ENCODE peak calls at places on chromosomes 7 and 10, in seven cellular contexts. V is lung, K is fibroblast of pulmonary artery, T is adrenal gland, F is ovary, A is pancreas, W is left ventricle myocardium inferior. O is an unnamed sample.

GRCh38 chr10:13099144-13099665 is 758 bp upstream of the OPTN start:
- DNase-seq in V (no peak), K (peak; percentile 68), T (peak; percentile 74), F (peak; percentile 59), A (peak; percentile 27), W (no peak), O (peak; percentile 79)

GRCh38 chr10:110717830-110718595 is 73.9 kb downstream of the RBM20 start:
- DNase-seq in V (peak; percentile 36), K (no peak), T (no peak), F (no peak), A (no peak), W (peak; percentile 52), O (no peak)

GRCh38 chr7:129714514-129715063 is 103.1 kb downstream of the NRF1 start:
- DNase-seq in V (no peak), K (no peak), T (no peak), F (no peak), A (no peak), W (no peak), O (no peak)

GRCh38 chr7:158802535-158803199 is 26.6 kb downstream of the ESYT2 start:
- DNase-seq in V (no peak), K (peak; percentile 46), T (no peak), F (no peak), A (no peak), W (no peak), O (peak; percentile 37)

GRCh38 chr7:25546306-25546705 is 318.0 kb upstream of the NPVF start:
- DNase-seq in V (no peak), K (no peak), T (no peak), F (no peak), A (no peak), W (no peak), O (no peak)

GRCh38 chr7:1855396-1856160 is 185.5 kb downstream of the ELFN1 start:
- DNase-seq in V (no peak), K (no peak), T (no peak), F (no peak), A (no peak), W (peak; percentile 7), O (no peak)

GRCh38 chr7:101606176-101606923 is 22.7 kb downstream of the MYL10 start:
- DNase-seq in V (no peak), K (no peak), T (no peak), F (no peak), A (no peak), W (no peak), O (no peak)

GRCh38 chr10:130990536-130990935 is 321.0 kb downstream of the TCERG1L start:
- DNase-seq in V (no peak), K (no peak), T (no peak), F (no peak), A (no peak), W (no peak), O (no peak)

GRCh38 chr10:77592946-77593636 is 44.5 kb downstream of the KCNMA1 start:
- DNase-seq in V (no peak), K (peak; percentile 71), T (peak; percentile 64), F (no peak), A (no peak), W (no peak), O (peak; percentile 98)

GRCh38 chr10:100506596-100507356 is 12.9 kb downstream of the SEC31B start:
- DNase-seq in V (no peak), K (no peak), T (no peak), F (no peak), A (no peak), W (no peak), O (peak; percentile 93)

GRCh38 chr7:113774182-113774807 is 144.5 kb downstream of the PPP1R3A start:
- DNase-seq in V (no peak), K (peak; percentile 66), T (no peak), F (no peak), A (no peak), W (no peak), O (peak; percentile 51)

GRCh38 chr7:137920637-137921473 is 74.1 kb upstream of the DGKI start:
- DNase-seq in V (no peak), K (peak; percentile 45), T (no peak), F (no peak), A (no peak), W (no peak), O (peak; percentile 45)

GRCh38 chr7:1105189-1105588 is 17.3 kb downstream of the GPER1 start:
- DNase-seq in V (no peak), K (no peak), T (no peak), F (no peak), A (no peak), W (no peak), O (no peak)

GRCh38 chr10:4683838-4684237 is 142.2 kb upstream of the AKR1E2 start:
- DNase-seq in V (no peak), K (no peak), T (no peak), F (no peak), A (no peak), W (no peak), O (peak; percentile 16)

GRCh38 chr10:4685495-4685894 is 140.5 kb upstream of the AKR1E2 start:
- DNase-seq in V (no peak), K (no peak), T (no peak), F (no peak), A (no peak), W (no peak), O (no peak)

GRCh38 chr10:4684434-4684833 is 141.6 kb upstream of the AKR1E2 start:
- DNase-seq in V (no peak), K (no peak), T (no peak), F (no peak), A (no peak), W (no peak), O (peak; percentile 37)

GRCh38 chr10:4685904-4686643 is 139.9 kb upstream of the AKR1E2 start:
- DNase-seq in V (no peak), K (no peak), T (no peak), F (no peak), A (no peak), W (no peak), O (no peak)

GRCh38 chr10:4683137-4683536 is 142.9 kb upstream of the AKR1E2 start:
- DNase-seq in V (no peak), K (no peak), T (no peak), F (no peak), A (no peak), W (no peak), O (no peak)
- TF ChIP-seq CTCF in V (no peak), K (no peak), T (no peak), F (no peak), A (no peak), W (no peak), O (no peak)

GRCh38 chr10:70328987-70329386 is 45.2 kb upstream of the NPFFR1 start:
- DNase-seq in V (no peak), K (no peak), T (no peak), F (no peak), A (no peak), W (no peak), O (peak; percentile 55)

GRCh38 chr10:70333268-70333667 is 49.2 kb downstream of the LRRC20 start:
- DNase-seq in V (no peak), K (no peak), T (no peak), F (no peak), A (no peak), W (no peak), O (no peak)

GRCh38 chr10:70330671-70331070 is 46.9 kb upstream of the NPFFR1 start:
- DNase-seq in V (no peak), K (no peak), T (no peak), F (no peak), A (no peak), W (no peak), O (no peak)

GRCh38 chr10:70331160-70331485 is 47.3 kb upstream of the NPFFR1 start:
- DNase-seq in V (no peak), K (no peak), T (no peak), F (no peak), A (no peak), W (no peak), O (no peak)

DNA sequence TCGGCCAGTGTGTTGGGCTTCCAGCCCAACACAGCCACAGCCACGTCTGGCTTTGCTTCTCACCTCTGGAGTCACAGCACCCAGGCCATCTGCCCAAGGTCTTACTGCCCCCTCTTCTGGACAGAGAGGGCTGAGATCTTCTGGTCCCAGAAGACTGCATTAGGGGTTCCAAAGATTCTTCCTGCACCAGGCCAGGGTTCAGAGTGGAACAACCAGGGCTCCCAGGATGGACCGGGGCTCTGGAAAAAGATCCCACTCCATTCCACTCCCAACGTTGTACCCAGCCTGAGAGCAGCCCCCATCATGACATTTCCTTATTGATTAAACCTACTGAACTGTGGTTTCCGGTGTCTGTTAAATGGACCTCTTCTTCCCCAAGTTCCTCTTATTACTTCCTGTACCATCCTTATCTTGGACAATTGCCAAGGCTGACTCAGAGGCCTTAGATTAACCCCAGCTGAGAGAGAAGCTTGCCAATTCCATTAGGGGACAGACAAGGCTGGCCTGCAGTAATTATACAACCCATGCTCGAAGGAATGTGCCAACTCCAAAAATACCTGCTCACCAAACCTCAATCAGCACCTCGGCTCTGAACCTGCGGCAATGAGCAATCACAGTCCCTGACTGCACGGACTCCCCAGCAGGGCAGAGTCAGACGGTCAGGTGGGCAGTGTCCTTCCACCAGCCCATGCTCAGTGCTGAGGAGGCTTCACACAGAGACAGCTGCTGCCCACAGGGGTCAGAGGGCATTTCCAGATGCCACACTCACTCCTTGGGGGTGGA is 47.9 kb upstream of the NPFFR1 start:
- DNase-seq in V (peak; percentile 63), K (peak; percentile 94), T (peak; percentile 82), F (peak; percentile 41), A (peak; percentile 64), W (peak; percentile 49), O (peak; percentile 97)
- TF ChIP-seq CTCF in V (no peak), K (peak; percentile 37), T (peak; percentile 20), F (no peak), A (no peak), W (peak; percentile 51), O (peak; percentile 47)

DNA sequence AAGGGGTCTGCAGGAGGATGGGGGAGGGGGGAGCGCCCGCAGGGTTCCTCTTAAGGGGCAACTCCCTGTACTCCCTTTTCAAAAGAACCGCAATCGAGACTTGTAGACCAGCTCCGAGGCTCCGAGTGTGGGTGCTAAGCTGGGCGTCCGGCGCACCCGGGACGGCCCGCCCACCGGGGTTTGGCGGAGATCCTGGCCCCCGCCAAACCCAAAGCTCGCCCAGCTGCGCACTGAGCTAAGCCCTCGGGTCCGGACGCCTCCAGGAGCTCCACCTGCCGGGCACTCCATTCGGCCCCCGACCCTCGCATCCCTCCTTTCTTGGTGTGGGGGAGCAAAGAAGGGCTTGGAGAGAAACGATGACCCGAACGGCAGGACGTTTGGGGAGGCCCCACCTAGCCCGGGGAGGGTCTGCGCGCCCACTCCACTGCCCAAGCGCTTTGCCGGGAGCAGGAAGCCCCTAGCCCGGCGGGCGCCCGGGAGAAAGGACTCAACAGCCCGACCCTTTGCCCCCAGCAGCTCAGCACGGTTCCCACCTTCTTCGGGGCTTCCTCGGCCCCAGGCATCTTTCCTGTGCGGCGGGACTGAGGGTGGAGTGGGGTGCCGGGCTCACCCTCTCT is 649 bp downstream of the AFAP1L2 start:
- DNase-seq in V (no peak), K (no peak), T (no peak), F (peak; percentile 59), A (peak; percentile 43), W (peak; percentile 37), O (no peak)
- TF ChIP-seq CTCF in V (no peak), K (peak; percentile 2), T (no peak), F (peak; percentile 27), A (no peak), W (peak; percentile 40), O (no peak)

DNA sequence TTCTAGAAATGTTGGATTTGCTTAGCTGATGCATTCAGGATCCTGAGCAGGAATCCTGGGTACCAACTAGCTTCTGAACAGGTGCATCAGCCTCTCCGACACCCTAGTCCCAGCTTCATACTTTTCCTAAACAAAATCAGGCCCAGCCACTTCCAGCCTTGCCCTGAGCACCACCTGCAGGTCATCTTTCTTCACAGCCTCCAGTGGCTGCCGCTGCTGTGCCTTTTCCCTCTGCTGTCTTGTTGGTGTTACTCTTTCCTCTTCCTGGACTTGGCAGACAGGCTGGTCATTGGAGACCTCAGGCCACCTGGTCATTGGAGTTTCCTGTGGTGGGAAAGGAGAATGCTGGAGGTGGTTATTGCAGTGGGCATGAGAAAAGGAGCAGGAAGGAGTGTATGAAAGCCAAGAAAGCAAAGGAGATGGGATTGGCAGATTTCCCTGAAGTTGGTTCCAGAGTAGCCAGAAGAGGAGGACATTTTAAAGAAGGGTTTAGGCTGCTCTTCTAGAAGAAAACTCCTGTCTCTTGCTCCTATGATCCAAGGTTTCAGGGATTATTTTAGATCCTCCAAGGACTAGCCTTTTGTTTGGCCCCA is 48.2 kb upstream of the NFKB2 start:
- DNase-seq in V (peak; percentile 43), K (peak; percentile 69), T (peak; percentile 67), F (no peak), A (peak; percentile 44), W (peak; percentile 20), O (peak; percentile 53)
- TF ChIP-seq CTCF in V (peak; percentile 24), K (peak; percentile 69), T (peak; percentile 88), F (no peak), A (peak; percentile 38), W (peak; percentile 75), O (peak; percentile 61)

O was measured in fibroblast of mammary gland.